ENCODE peak calls at places on chromosome 19, in six cellular contexts. E, Z, L, M, Y and K are unnamed samples.

GRCh38 chr19:28847468-28847867 is 365.5 kb downstream of the UQCRFS1 start:
- DNase-seq in Z (no peak), M (peak; percentile 10), E (no peak), Y (no peak), L (no peak), K (no peak)

GRCh38 chr19:18438331-18439024 is 545 bp upstream of the ISYNA1 start:
- DNase-seq in Y (peak; percentile 87), Z (no peak), M (no peak), L (peak; percentile 83), E (no peak), K (no peak)

GRCh38 chr19:50026550-50026906 is 723 bp downstream of the ZNF473 start:
- DNase-seq in Z (no peak), E (no peak), L (no peak), Y (no peak), M (no peak), K (no peak)

GRCh38 chr19:27764186-27764804 is 1448.7 kb downstream of the UQCRFS1 start:
- DNase-seq in Z (no peak), Y (no peak), M (no peak), L (no peak), E (no peak), K (no peak)

GRCh38 chr19:5103061-5103701 is 134.3 kb downstream of the KDM4B start:
- DNase-seq in Y (peak; percentile 96), M (peak; percentile 12), L (peak; percentile 41), Z (no peak), E (no peak), K (peak; percentile 92)

GRCh38 chr19:4130635-4131438 is 6.9 kb upstream of the MAP2K2 start:
- DNase-seq in L (no peak), E (peak; percentile 77), M (peak; percentile 90), Z (peak; percentile 40), Y (no peak), K (no peak)

GRCh38 chr19:45901432-45901903 is 945 bp downstream of the MYPOP start:
- DNase-seq in L (peak; percentile 56), M (peak; percentile 42), Z (no peak), Y (peak; percentile 64), E (no peak), K (peak; percentile 35)

GRCh38 chr19:33408538-33408937 is 35.0 kb downstream of the CEBPG start:
- DNase-seq in E (no peak), L (no peak), Y (no peak), M (no peak), Z (no peak), K (no peak)

GRCh38 chr19:45149129-45149528 is 11.7 kb downstream of the NKPD1 start:
- DNase-seq in Z (no peak), Y (no peak), M (no peak), L (no peak), E (no peak), K (no peak)

GRCh38 chr19:36215276-36216171 is 618 bp downstream of the ZNF146 start:
- DNase-seq in M (peak; percentile 62), E (no peak), L (no peak), Y (peak; percentile 63), Z (no peak), K (peak; percentile 11)

GRCh38 chr19:32350492-32350891 is 5.1 kb downstream of the ZNF507 start:
- DNase-seq in Y (no peak), M (no peak), E (no peak), L (no peak), Z (no peak), K (no peak)

GRCh38 chr19:43776285-43776684 is 4.5 kb downstream of the KCNN4 start:
- DNase-seq in Y (no peak), L (no peak), E (peak; percentile 36), Z (no peak), M (no peak), K (no peak)

GRCh38 chr19:4379383-4380253 is 20.7 kb downstream of the SH3GL1 start:
- DNase-seq in Y (peak; percentile 87), E (no peak), M (peak; percentile 59), L (no peak), Z (no peak), K (peak; percentile 94)

GRCh38 chr19:41363753-41364545 is at the start of gene B9D2:
- DNase-seq in L (peak; percentile 98), Z (peak; percentile 96), M (peak; percentile 98), Y (peak; percentile 99), E (peak; percentile 98), K (peak; percentile 99)

GRCh38 chr19:34900245-34900644 is 26.5 kb upstream of the ZNF30 start:
- DNase-seq in L (no peak), Z (no peak), M (no peak), Y (no peak), E (no peak), K (no peak)

GRCh38 chr19:3366104-3366760 is at the start of gene NFIC:
- DNase-seq in M (peak; percentile 79), E (peak; percentile 76), Y (peak; percentile 88), Z (peak; percentile 51), L (peak; percentile 87), K (peak; percentile 73)

GRCh38 chr19:5588441-5588840 is 20.7 kb upstream of the TINCR start:
- DNase-seq in M (no peak), Y (peak; percentile 78), L (no peak), Z (no peak), E (no peak), K (no peak)

GRCh38 chr19:35041548-35042055 is at the start of gene HPN:
- DNase-seq in E (no peak), M (no peak), Z (no peak), L (no peak), Y (no peak), K (peak; percentile 79)

GRCh38 chr19:40280608-40281221 is 4.4 kb downstream of the AKT2 start:
- DNase-seq in Z (no peak), L (no peak), E (peak; percentile 84), Y (no peak), M (no peak), K (peak; percentile 73)

GRCh38 chr19:40650749-40651305 is 39.6 kb downstream of the NUMBL start:
- DNase-seq in M (peak; percentile 74), Y (no peak), E (no peak), L (no peak), Z (no peak), K (no peak)

GRCh38 chr19:49952475-49952829 is 8.5 kb downstream of the SIGLEC11 start:
- DNase-seq in M (no peak), Y (no peak), E (no peak), Z (no peak), L (no peak), K (no peak)

GRCh38 chr19:51181913-51182419 is 39.9 kb downstream of the SIGLEC7 start:
- DNase-seq in L (no peak), Y (no peak), Z (no peak), E (no peak), M (no peak), K (peak; percentile 47)

GRCh38 chr19:2494447-2495129 is 18.7 kb downstream of the GADD45B start:
- DNase-seq in M (peak; percentile 79), Y (peak; percentile 89), E (peak; percentile 83), L (peak; percentile 76), Z (no peak), K (peak; percentile 75)

GRCh38 chr19:17719730-17720486 is 628 bp downstream of the MAP1S start:
- DNase-seq in E (peak; percentile 69), Y (no peak), M (no peak), L (no peak), Z (no peak), K (peak; percentile 54)

DNA sequence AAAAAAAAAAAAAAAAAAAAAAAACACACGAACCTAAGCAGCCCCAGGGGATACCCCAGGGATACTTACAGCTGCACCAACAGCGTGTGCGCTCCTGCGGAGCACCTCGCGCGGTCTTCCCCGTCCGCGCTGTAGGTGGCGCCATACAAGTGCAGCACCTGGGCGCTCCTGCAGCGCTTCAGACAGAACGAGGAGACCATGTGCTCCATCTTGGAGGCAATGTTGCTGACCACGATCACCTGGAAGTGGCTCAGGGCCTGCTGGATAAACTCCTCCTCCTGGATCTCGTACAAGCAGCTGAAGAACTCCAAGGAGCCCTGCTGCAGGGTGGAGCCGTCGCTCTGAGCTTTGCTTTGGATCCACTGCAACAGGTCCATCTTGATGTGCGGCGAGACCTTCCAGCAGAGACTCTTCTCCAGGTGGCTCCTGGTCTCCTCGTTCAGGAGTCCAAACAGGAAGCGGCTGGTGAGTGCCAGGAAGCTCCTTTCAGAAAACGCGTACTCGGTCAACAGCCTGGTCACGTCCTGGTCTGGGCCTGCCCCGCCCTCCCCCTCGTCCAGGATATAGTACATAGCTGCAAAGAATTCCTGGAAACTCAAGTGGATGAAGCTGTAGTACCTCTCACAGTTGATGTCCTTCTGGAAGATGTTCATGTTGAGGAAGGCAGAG is 14.5 kb downstream of the NLRP12 start:
- DNase-seq in L (no peak), Y (peak; percentile 61), E (no peak), M (no peak), Z (no peak), K (no peak)
- TF ChIP-seq CTCF in L (no peak), Y (no peak), E (no peak), M (no peak), Z (peak; percentile 35), K (no peak)

GRCh38 chr19:39237200-39238184 is 7.3 kb downstream of the IFNL3 start:
- DNase-seq in E (peak; percentile 75), Y (no peak), M (no peak), L (no peak), Z (peak; percentile 3), K (peak; percentile 65)
- TF ChIP-seq POLR2A in E (no peak), Y (no peak), M (no peak), L (no peak), Z (no peak), K (no peak)

DNA sequence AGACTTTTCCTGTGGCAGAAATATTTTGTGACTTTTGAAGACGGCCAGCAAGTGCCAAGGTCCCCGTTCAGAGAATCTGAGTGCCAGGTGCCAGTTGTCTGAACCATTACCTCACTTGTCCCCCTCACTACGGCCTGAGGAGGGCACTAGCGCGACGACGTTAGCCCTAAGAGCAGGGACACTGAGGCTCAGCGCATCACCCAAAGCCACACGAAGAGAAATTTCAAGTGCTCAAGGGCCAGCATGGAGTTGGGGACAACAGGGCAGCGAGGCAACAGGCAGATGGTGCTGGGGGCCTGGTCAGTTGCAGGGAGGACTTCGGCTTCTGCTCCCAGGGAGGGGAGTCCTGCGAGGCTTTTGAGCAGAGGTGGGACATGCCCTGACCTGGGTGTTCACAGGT is 9.5 kb upstream of the TYK2 start:
- DNase-seq in Z (no peak), E (no peak), Y (no peak), M (no peak), L (no peak), K (no peak)
- TF ChIP-seq CTCF in Z (no peak), E (no peak), Y (no peak), M (peak; percentile 17), L (no peak), K (no peak)

DNA sequence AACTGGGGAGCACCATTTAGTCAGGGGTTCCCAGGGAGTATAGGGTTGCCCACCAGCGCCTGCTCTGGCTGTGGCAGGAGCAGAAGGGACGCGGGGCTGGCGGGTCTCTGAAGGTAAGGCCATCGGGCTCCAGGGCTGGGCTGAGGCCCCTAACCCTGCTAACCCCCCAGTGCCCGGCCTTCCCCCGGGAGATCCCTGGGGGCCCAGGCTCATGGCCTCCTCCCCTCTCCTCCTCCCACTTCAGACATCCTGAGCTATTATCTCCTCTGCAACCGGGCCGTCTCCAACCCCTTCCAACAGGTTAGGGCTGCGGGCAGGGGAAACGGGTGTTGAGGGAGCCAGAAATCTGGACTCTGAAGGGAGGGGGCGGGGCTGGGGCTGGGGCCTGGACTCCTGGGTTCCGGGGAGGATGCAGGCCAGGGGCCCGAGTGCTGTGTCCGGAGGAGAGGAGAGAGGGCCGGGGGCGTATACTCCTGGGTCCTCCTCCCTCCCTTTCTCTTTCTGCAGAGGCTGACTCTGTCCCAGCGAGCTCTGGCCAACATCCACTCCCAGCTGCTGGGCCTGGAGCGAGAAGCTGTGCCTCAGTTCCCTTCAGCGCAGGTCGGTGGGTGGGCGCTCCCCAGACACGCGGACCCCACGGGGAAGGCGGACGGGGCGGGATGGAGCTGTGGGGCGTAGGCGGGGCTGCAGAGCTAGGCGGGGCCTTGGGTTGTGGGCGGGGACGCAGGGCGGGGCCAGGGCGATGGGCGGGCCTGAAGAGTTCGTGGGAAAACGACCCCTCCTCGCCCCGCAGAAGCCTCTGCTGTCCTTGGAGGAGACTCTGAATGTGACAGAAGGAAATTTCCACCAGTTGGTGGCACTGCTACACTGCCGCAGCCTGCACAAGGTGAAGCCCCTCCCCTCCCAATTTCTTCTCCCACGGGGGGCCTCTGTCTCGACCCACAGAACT is 15.3 kb downstream of the TTYH1 start:
- DNase-seq in L (no peak), M (no peak), Y (no peak), Z (peak; percentile 21), E (no peak), K (peak; percentile 20)
- TF ChIP-seq POLR2A in L (no peak), M (no peak), Y (no peak), Z (no peak), E (no peak), K (no peak)